ENCODE peak calls at places on chromosomes 2 and 18, in nine cellular contexts. One of them, this sample, is unnamed.

GRCh38 chr2:21812766-21813165 is 689.0 kb downstream of the TDRD15 start:
- DNase-seq in SK-N-SH: no peak
- DNase-seq in esophagus squamous epithelium: no peak
- DNase-seq in fibroblast of mammary gland: no peak
- DNase-seq in sciatic nerve: no peak
- DNase-seq in GM12891: no peak
- DNase-seq in foreskin keratinocyte: no peak
- DNase-seq in chondrocyte: no peak
- DNase-seq in NCI-H2081: no peak
- DNase-seq in this sample: no peak

GRCh38 chr2:153360239-153360638 is 118.3 kb downstream of the RPRM start:
- DNase-seq in SK-N-SH: no peak
- DNase-seq in esophagus squamous epithelium: no peak
- DNase-seq in fibroblast of mammary gland: no peak
- DNase-seq in sciatic nerve: no peak
- DNase-seq in GM12891: no peak
- DNase-seq in foreskin keratinocyte: no peak
- DNase-seq in chondrocyte: no peak
- DNase-seq in NCI-H2081: no peak
- DNase-seq in this sample: no peak

GRCh38 chr2:203858176-203858575 is 9.4 kb upstream of the CTLA4 start:
- DNase-seq in SK-N-SH: no peak
- DNase-seq in esophagus squamous epithelium: no peak
- DNase-seq in fibroblast of mammary gland: no peak
- DNase-seq in sciatic nerve: no peak
- DNase-seq in GM12891: no peak
- DNase-seq in foreskin keratinocyte: no peak
- DNase-seq in chondrocyte: no peak
- DNase-seq in NCI-H2081: no peak
- DNase-seq in this sample: no peak

GRCh38 chr2:86020984-86021383 is 84.7 kb downstream of the POLR1A start:
- DNase-seq in SK-N-SH: no peak
- DNase-seq in esophagus squamous epithelium: no peak
- DNase-seq in fibroblast of mammary gland: no peak
- DNase-seq in sciatic nerve: peak
- DNase-seq in GM12891: no peak
- DNase-seq in foreskin keratinocyte: no peak
- DNase-seq in chondrocyte: peak
- DNase-seq in NCI-H2081: no peak
- DNase-seq in this sample: no peak

GRCh38 chr2:215460682-215461081 is 24.8 kb upstream of the FN1 start:
- DNase-seq in SK-N-SH: no peak
- DNase-seq in esophagus squamous epithelium: no peak
- DNase-seq in fibroblast of mammary gland: peak
- DNase-seq in sciatic nerve: no peak
- DNase-seq in GM12891: no peak
- DNase-seq in foreskin keratinocyte: peak
- DNase-seq in chondrocyte: no peak
- DNase-seq in NCI-H2081: no peak
- DNase-seq in this sample: no peak

GRCh38 chr18:74184875-74185274 is 36.6 kb downstream of the TIMM21 start:
- DNase-seq in SK-N-SH: no peak
- DNase-seq in esophagus squamous epithelium: no peak
- DNase-seq in fibroblast of mammary gland: no peak
- DNase-seq in sciatic nerve: no peak
- DNase-seq in GM12891: no peak
- DNase-seq in foreskin keratinocyte: peak
- DNase-seq in chondrocyte: no peak
- DNase-seq in NCI-H2081: no peak
- DNase-seq in this sample: no peak

GRCh38 chr18:77210249-77210648 is 39.4 kb upstream of the GALR1 start:
- DNase-seq in SK-N-SH: no peak
- DNase-seq in esophagus squamous epithelium: no peak
- DNase-seq in fibroblast of mammary gland: no peak
- DNase-seq in sciatic nerve: no peak
- DNase-seq in GM12891: no peak
- DNase-seq in foreskin keratinocyte: no peak
- DNase-seq in chondrocyte: no peak
- DNase-seq in NCI-H2081: no peak
- DNase-seq in this sample: no peak

GRCh38 chr2:172279843-172280242 is 147.5 kb upstream of the ITGA6 start:
- DNase-seq in SK-N-SH: no peak
- DNase-seq in esophagus squamous epithelium: no peak
- DNase-seq in fibroblast of mammary gland: no peak
- DNase-seq in sciatic nerve: no peak
- DNase-seq in GM12891: no peak
- DNase-seq in foreskin keratinocyte: peak
- DNase-seq in chondrocyte: no peak
- DNase-seq in NCI-H2081: no peak
- DNase-seq in this sample: no peak

GRCh38 chr18:40577255-40577654 is 1377.8 kb upstream of the PIK3C3 start:
- DNase-seq in SK-N-SH: no peak
- DNase-seq in esophagus squamous epithelium: no peak
- DNase-seq in fibroblast of mammary gland: no peak
- DNase-seq in sciatic nerve: no peak
- DNase-seq in GM12891: no peak
- DNase-seq in foreskin keratinocyte: peak
- DNase-seq in chondrocyte: no peak
- DNase-seq in NCI-H2081: no peak
- DNase-seq in this sample: no peak

GRCh38 chr2:225464346-225465025 is 65.0 kb downstream of the NYAP2 start:
- DNase-seq in SK-N-SH: no peak
- DNase-seq in esophagus squamous epithelium: no peak
- DNase-seq in fibroblast of mammary gland: no peak
- DNase-seq in sciatic nerve: no peak
- DNase-seq in GM12891: no peak
- DNase-seq in foreskin keratinocyte: no peak
- DNase-seq in chondrocyte: no peak
- DNase-seq in NCI-H2081: no peak
- DNase-seq in this sample: no peak

GRCh38 chr2:19043893-19044292 is 314.5 kb downstream of the OSR1 start:
- DNase-seq in SK-N-SH: no peak
- DNase-seq in esophagus squamous epithelium: no peak
- DNase-seq in fibroblast of mammary gland: no peak
- DNase-seq in sciatic nerve: no peak
- DNase-seq in GM12891: no peak
- DNase-seq in foreskin keratinocyte: no peak
- DNase-seq in chondrocyte: no peak
- DNase-seq in NCI-H2081: no peak
- DNase-seq in this sample: no peak

GRCh38 chr2:171159326-171160118 is 1.2 kb downstream of the TLK1 start:
- DNase-seq in SK-N-SH: peak
- DNase-seq in esophagus squamous epithelium: no peak
- DNase-seq in fibroblast of mammary gland: peak
- DNase-seq in sciatic nerve: peak
- DNase-seq in GM12891: peak
- DNase-seq in foreskin keratinocyte: peak
- DNase-seq in chondrocyte: peak
- DNase-seq in NCI-H2081: peak
- DNase-seq in this sample: peak

GRCh38 chr2:137969418-137969765 is 5.1 kb downstream of the HNMT start:
- DNase-seq in SK-N-SH: no peak
- DNase-seq in esophagus squamous epithelium: no peak
- DNase-seq in fibroblast of mammary gland: peak
- DNase-seq in sciatic nerve: no peak
- DNase-seq in GM12891: no peak
- DNase-seq in foreskin keratinocyte: peak
- DNase-seq in chondrocyte: no peak
- DNase-seq in NCI-H2081: no peak
- DNase-seq in this sample: no peak